ENCODE peak calls at places on chromosome 19, in ten cellular contexts. H is fibroblast of lung; R is non-pigmented ciliary epithelial cell; C is HL-60; O is mucosa of descending colon; M is AG09319; F is stimulated activated CD8-positive, alpha-beta memory T cell treated with anti-CD3 and anti-CD28 coated beads, Interleukin-2, amount 100 ng/mL, for 48 hours; G is NCI-H1930; T is NCI-H526; Q is CD8-positive, alpha-beta memory T cell. E is an unnamed sample.

GRCh38 chr19:46426506-46427162 is 2.1 kb downstream of the PNMA8C start:
- DNase-seq in G (peak), R (no peak), F (no peak), O (no peak), T (peak), Q (peak), C (no peak), M (no peak), H (peak), E (no peak)

GRCh38 chr19:4229179-4229931 is at the start of gene EBI3:
- DNase-seq in C (no peak), R (no peak), M (no peak), H (peak), F (peak), Q (no peak), T (no peak), O (peak), G (no peak), E (no peak)

GRCh38 chr19:39145180-39145953 is 19.8 kb downstream of the PAK4 start:
- DNase-seq in T (peak), Q (no peak), G (no peak), R (no peak), M (no peak), O (no peak), H (no peak), C (no peak), F (no peak), E (peak)

GRCh38 chr19:6233051-6233826 is 46.5 kb downstream of the MLLT1 start:
- DNase-seq in Q (no peak), C (no peak), T (no peak), H (peak), F (no peak), M (no peak), O (peak), R (no peak), G (no peak), E (no peak)

GRCh38 chr19:40605201-40605971 is 4.2 kb downstream of the LTBP4 start:
- DNase-seq in C (peak), O (peak), M (no peak), Q (peak), G (peak), R (no peak), H (peak), T (peak), F (peak), E (peak)

GRCh38 chr19:13195678-13196077 is 45.5 kb downstream of the IER2 start:
- DNase-seq in F (peak), H (no peak), Q (peak), T (peak), R (no peak), M (no peak), C (no peak), O (peak), G (peak), E (peak)

GRCh38 chr19:50626011-50626410 is 13.7 kb downstream of the SYT3 start:
- DNase-seq in G (no peak), C (no peak), R (no peak), H (no peak), T (no peak), M (no peak), F (no peak), O (no peak), Q (no peak), E (no peak)

GRCh38 chr19:49542446-49542845 is 14.6 kb downstream of the RCN3 start:
- DNase-seq in R (no peak), F (no peak), Q (no peak), M (no peak), H (no peak), G (no peak), C (no peak), O (no peak), T (no peak), E (no peak)

GRCh38 chr19:43752287-43752875 is 2.4 kb downstream of the SMG9 start:
- DNase-seq in R (no peak), H (no peak), M (no peak), O (no peak), Q (no peak), T (no peak), G (no peak), C (no peak), F (no peak), E (no peak)

GRCh38 chr19:7874080-7874856 is at the start of gene PRR36:
- DNase-seq in M (no peak), R (no peak), G (peak), T (peak), C (no peak), Q (no peak), O (no peak), H (no peak), F (no peak), E (peak)

GRCh38 chr19:30390356-30390988 is 18.3 kb downstream of the ZNF536 start:
- DNase-seq in O (no peak), R (no peak), T (no peak), C (no peak), F (no peak), Q (no peak), H (no peak), G (no peak), M (no peak), E (no peak)

GRCh38 chr19:18856385-18857126 is 24.8 kb downstream of the UPF1 start:
- DNase-seq in T (peak), R (no peak), F (no peak), G (no peak), M (no peak), Q (no peak), O (no peak), H (no peak), C (no peak), E (peak)

GRCh38 chr19:771332-771785 is 20.4 kb downstream of the MISP start:
- DNase-seq in R (no peak), G (peak), M (no peak), C (no peak), T (peak), F (peak), H (peak), O (no peak), Q (no peak), E (peak)

E was measured in HT-29.